ENCODE peak calls at places on chromosomes 1 and 21, in six cellular contexts. Q is left ventricle myocardium inferior, O is fibroblast of pulmonary artery, R is astrocyte of the spinal cord, C is NB4, L is esophagus squamous epithelium. A is an unnamed sample.

GRCh38 chr1:107687846-107688753 is 276.9 kb downstream of the VAV3 start:
- DNase-seq in Q (no peak), O (peak), R (peak), C (peak), L (no peak), A (no peak)

GRCh38 chr1:149995927-149996326 is 14.6 kb downstream of the OTUD7B start:
- DNase-seq in Q (no peak), O (peak), R (peak), C (no peak), L (no peak), A (no peak)

GRCh38 chr1:78325293-78325692 is 165.5 kb upstream of the PTGFR start:
- DNase-seq in Q (no peak), O (no peak), R (no peak), C (no peak), L (no peak), A (no peak)

GRCh38 chr1:84377480-84378095 is 20.7 kb upstream of the DNASE2B start:
- DNase-seq in Q (no peak), O (peak), R (peak), C (no peak), L (no peak), A (no peak)

GRCh38 chr21:44279621-44280260 is 5.9 kb upstream of the AIRE start:
- DNase-seq in Q (no peak), O (no peak), R (no peak), C (no peak), L (no peak), A (no peak)

GRCh38 chr1:1832820-1833219 is 54.5 kb upstream of the NADK start:
- DNase-seq in Q (no peak), O (no peak), R (no peak), C (no peak), L (no peak), A (no peak)

GRCh38 chr1:157091186-157091585 is 8.4 kb downstream of the ETV3L start:
- DNase-seq in Q (no peak), O (no peak), R (no peak), C (no peak), L (no peak), A (no peak)

GRCh38 chr21:45330851-45331261 is 43.2 kb upstream of the POFUT2 start:
- DNase-seq in Q (peak), O (no peak), R (no peak), C (no peak), L (no peak), A (no peak)

GRCh38 chr1:44717196-44717595 is 13.8 kb downstream of the RNU5D-1 start:
- DNase-seq in Q (no peak), O (no peak), R (no peak), C (no peak), L (no peak), A (no peak)

GRCh38 chr1:209168204-209168603 is 415.3 kb upstream of the CAMK1G start:
- DNase-seq in Q (no peak), O (peak), R (peak), C (no peak), L (no peak), A (no peak)

GRCh38 chr1:116677474-116678062 is 10.0 kb upstream of the IGSF3 start:
- DNase-seq in Q (no peak), O (no peak), R (no peak), C (no peak), L (no peak), A (no peak)

GRCh38 chr1:112708002-112708448 is 1.1 kb upstream of the RHOC start:
- DNase-seq in Q (no peak), O (no peak), R (no peak), C (no peak), L (no peak), A (no peak)

GRCh38 chr1:73913025-73913424 is 285.0 kb downstream of the LRRIQ3 start:
- DNase-seq in Q (no peak), O (no peak), R (no peak), C (no peak), L (no peak), A (no peak)

GRCh38 chr1:207825719-207826556 is 74.1 kb downstream of the CD46 start:
- DNase-seq in Q (peak), O (no peak), R (peak), C (peak), L (peak), A (peak)

GRCh38 chr1:98870959-98871903 is 133.4 kb downstream of the PLPPR5 start:
- DNase-seq in Q (no peak), O (peak), R (peak), C (peak), L (no peak), A (peak)

GRCh38 chr1:39995973-39996393 is 41.0 kb downstream of the MFSD2A start:
- DNase-seq in Q (no peak), O (no peak), R (no peak), C (no peak), L (no peak), A (peak)

GRCh38 chr1:29388170-29388569 is 151.8 kb downstream of the PTPRU start:
- DNase-seq in Q (no peak), O (no peak), R (no peak), C (no peak), L (no peak), A (no peak)

GRCh38 chr1:165915480-165916395 is 88.3 kb downstream of the UCK2 start:
- DNase-seq in Q (no peak), O (no peak), R (no peak), C (no peak), L (no peak), A (no peak)

GRCh38 chr1:53321366-53321765 is 6.5 kb downstream of the LRP8 start:
- DNase-seq in Q (no peak), O (no peak), R (no peak), C (peak), L (no peak), A (no peak)

GRCh38 chr1:22711071-22711470 is 432 bp downstream of the EPHB2 start:
- DNase-seq in Q (no peak), O (no peak), R (no peak), C (no peak), L (no peak), A (peak)

GRCh38 chr1:214319930-214320329 is 39.0 kb downstream of the SMYD2 start:
- DNase-seq in Q (no peak), O (no peak), R (no peak), C (no peak), L (no peak), A (no peak)
- TF ChIP-seq CTCF in Q (peak), O (peak), R (peak), C (no peak), L (no peak), A (no peak)

GRCh38 chr1:12407050-12407961 is 177.5 kb downstream of the VPS13D start:
- DNase-seq in Q (no peak), O (peak), R (peak), C (peak), L (no peak), A (peak)
- TF ChIP-seq CTCF in Q (peak), O (peak), R (peak), C (no peak), L (peak), A (no peak)

DNA sequence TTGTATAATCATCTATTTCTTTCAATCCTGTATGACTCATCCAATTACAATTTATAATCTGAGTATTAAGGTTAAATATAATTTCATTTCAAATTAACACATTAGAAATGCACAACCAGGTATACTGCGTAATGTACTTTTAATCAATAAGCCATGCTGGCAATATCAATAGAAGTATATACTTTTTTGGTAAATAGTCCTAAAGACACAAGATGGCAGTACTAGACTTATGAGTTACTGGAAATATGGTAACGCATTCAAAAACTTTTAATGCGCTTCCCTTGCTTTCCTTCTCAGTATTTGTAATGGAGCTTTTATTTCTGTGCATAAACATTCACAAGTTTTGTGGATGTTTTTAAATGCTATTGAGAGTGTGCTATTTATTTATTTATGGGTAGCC is 1162.0 kb upstream of the TMPRSS15 start:
- DNase-seq in Q (no peak), O (no peak), R (no peak), C (no peak), L (no peak), A (no peak)
- TF ChIP-seq CTCF in Q (no peak), O (no peak), R (no peak), C (no peak), L (no peak), A (no peak)

DNA sequence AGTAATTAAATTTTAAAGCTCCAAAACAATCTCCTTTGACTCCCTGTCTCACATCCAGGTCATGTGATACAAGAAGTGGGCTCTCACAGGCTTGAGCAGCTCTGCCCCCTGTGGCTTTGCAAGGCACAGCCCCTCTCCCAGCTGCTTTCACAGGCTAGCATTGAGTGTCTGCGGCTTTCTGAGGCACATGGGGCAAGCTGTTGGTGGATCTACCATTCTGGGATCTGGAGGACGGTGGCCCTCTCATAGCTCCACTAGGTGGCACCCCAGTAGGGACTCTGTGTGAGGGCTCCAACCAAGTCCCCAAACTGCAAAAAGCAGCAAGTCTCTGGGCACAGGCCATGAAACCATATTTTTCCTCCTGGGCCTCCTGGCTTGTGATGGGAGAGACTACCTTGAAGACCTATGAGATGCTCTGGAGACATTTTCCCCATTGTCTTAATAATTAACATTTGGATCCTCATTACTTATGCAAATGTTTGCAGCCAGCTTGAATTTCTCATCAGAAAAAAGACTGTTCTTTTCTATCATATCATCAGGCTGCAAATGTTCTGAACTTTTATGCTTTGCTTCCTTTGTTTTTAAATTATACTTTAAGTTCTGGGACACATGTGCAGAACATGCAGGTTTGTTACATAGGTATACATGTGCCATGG is 554.1 kb upstream of the OLFM3 start:
- DNase-seq in Q (no peak), O (peak), R (peak), C (peak), L (no peak), A (no peak)
- TF ChIP-seq CTCF in Q (no peak), O (peak), R (peak), C (peak), L (no peak), A (peak)

DNA sequence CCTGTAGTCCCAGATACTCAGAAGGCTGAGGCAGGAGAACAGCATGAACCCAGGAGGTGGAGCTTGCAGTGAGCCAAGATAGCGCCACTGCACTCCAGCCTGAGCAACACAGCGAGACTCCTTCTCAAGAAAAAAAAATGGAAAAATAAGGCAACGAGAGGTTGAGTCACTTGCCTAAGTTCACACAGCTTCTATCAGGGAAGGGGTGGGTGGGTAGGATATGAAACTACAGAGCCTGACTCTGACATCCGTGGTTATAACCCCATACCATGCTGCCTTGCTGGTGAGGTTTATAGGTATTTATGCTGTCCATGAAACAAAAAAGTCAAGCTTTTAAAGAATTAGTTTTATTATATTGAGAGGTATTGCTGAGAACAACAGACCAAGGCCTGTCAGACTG is 61.5 kb upstream of the RAB4A start:
- DNase-seq in Q (no peak), O (no peak), R (peak), C (no peak), L (no peak), A (no peak)
- TF ChIP-seq CTCF in Q (no peak), O (no peak), R (no peak), C (no peak), L (no peak), A (no peak)

GRCh38 chr1:67371043-67371442 is 59.2 kb downstream of the SERBP1 start:
- DNase-seq in Q (no peak), O (no peak), R (no peak), C (no peak), L (no peak), A (no peak)

GRCh38 chr1:67372136-67372535 is 58.1 kb downstream of the SERBP1 start:
- DNase-seq in Q (no peak), O (peak), R (peak), C (no peak), L (no peak), A (no peak)

GRCh38 chr1:67372898-67373297 is 57.3 kb downstream of the SERBP1 start:
- DNase-seq in Q (no peak), O (no peak), R (no peak), C (no peak), L (no peak), A (no peak)

GRCh38 chr1:67371681-67372080 is 58.5 kb downstream of the SERBP1 start:
- DNase-seq in Q (no peak), O (peak), R (no peak), C (no peak), L (no peak), A (no peak)

GRCh38 chr1:67367370-67368345 is 60.0 kb downstream of the IL12RB2 start:
- DNase-seq in Q (peak), O (peak), R (peak), C (no peak), L (no peak), A (no peak)
- TF ChIP-seq CTCF in Q (peak), O (peak), R (no peak), C (no peak), L (no peak), A (no peak)

DNA sequence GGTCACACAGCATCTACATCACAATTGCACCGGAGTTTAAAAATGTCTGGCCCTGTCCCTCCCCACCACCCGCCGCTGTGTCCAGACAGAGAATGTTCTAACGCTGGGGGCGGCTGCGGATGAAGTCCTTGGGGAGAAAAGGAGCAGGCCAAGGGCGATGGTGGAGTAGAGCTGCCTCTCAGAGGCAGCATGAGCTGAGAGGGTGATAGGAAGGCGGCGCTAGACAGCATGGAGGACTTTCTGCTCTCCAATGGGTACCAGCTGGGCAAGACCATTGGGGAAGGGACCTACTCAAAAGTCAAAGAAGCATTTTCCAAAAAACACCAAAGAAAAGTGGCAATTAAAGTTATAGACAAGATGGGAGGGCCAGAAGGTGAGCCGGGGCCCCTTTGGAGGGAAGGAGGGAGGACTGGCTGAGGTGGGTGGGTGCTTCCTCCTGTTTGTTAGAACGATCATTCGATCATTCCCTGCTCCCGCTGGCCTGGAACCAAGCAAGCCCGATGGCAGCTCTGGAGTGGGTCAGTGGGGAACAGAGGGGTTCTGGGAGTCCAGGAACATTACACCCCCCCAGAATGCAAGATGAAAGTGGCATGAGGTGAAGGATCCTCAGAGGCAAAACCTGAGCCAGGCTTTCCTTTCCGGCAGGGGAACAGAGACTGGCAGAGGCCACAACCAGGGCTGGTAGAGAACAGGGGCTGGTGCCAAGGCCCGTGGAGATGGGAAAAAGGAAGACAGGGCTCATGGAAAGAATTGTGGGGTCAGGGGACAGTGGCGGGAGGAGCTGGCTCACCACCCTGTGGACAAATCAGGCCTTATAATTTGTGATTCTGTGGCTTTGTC is at the start of the genes FAM229A and TSSK3:
- DNase-seq in Q (peak), O (no peak), R (no peak), C (no peak), L (no peak), A (no peak)
- TF ChIP-seq CTCF in Q (no peak), O (no peak), R (no peak), C (no peak), L (no peak), A (no peak)

DNA sequence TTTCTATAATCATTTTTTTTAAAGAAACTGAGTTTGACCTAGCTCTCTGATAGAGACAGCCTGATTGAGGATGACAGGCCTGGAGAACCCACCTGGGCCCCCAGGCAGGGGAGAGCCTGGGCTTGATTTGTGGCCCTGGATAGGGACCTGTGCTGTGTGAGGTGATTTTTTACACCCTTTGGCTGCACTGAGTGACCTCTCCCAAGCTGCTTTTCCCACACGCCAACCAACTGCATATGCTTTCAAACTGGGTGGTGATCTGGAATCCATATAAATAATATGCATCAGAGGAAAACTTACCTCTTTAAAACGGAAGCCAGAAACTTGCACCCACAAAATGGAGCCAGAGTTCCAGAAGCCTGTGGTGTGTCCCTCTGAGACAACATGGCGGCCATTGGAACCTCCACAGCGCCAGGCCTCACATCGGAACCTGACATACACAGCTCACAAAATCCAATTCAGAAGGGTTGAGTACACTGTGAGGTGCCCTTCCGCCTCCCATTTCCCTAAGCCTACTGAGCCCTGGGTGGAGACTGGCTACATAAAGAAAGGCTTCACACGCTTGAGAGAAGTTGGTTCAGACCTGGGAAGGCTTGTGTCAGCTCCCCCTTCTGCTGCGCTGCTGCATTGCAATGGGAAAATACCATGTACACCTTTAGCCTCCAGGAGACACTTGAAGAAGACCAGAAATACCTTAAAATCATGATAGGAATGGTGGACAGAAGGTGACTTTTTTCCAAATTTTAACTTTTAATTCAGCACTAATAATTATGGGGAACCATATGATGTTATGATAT is 160.7 kb downstream of the HHIPL2 start:
- DNase-seq in Q (no peak), O (no peak), R (no peak), C (peak), L (no peak), A (no peak)
- TF ChIP-seq CTCF in Q (no peak), O (peak), R (peak), C (no peak), L (no peak), A (peak)

DNA sequence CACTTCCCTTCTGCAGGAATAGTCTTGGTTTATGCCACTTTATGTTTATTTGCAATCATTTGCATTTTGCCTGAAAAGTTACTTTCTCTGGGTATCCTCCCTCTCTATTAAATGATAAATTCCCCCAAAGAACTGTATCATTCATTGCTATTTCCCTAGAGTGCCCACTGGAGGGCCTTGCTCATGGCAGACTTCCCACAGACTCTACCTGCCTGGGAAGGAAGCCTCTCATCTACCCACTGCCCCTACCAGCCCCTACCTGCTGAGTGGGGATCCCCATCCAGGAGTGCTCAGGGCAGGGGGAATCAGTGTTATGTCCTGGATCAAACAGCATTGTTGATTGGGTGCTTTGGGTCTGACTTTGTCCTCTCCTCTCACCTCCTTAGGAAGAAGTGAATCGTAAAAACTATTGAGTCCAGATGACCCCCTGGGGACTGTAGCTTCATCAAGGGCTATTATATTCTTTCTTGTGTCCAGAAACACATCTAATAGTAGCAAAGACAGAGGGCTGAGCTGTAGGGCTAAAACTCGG is 6.8 kb upstream of the LRRN2 start:
- DNase-seq in Q (no peak), O (no peak), R (no peak), C (no peak), L (no peak), A (no peak)
- TF ChIP-seq CTCF in Q (no peak), O (no peak), R (no peak), C (no peak), L (no peak), A (no peak)